ENCODE peak calls at places on chromosomes 12 and 14, in ten cellular contexts. V, A, N, U, W, Z, Y, T, Q and J are unnamed samples.

GRCh38 chr12:32139064-32139421 is 32.4 kb downstream of the BICD1 start:
- DNase-seq in T (no peak), V (peak), A (peak), N (peak), Y (no peak), Q (no peak), Z (peak), W (no peak), U (no peak), J (no peak)

GRCh38 chr14:97723834-97724770 is 926.9 kb downstream of the VRK1 start:
- DNase-seq in V (peak), U (no peak), W (no peak), N (no peak), Y (no peak), Z (no peak), A (peak), Q (peak), T (no peak), J (no peak)

GRCh38 chr14:27184371-27184901 is 586.6 kb upstream of the NOVA1 start:
- DNase-seq in A (peak), Z (no peak), W (no peak), V (no peak), T (no peak), Q (peak), N (no peak), Y (no peak), U (peak), J (peak)

GRCh38 chr12:63206908-63207307 is 55.9 kb upstream of the AVPR1A start:
- DNase-seq in Z (no peak), T (no peak), N (no peak), V (no peak), Y (no peak), U (peak), A (peak), Q (peak), W (no peak), J (no peak)

GRCh38 chr12:26268841-26269553 is 73.6 kb downstream of the SSPN start:
- DNase-seq in A (no peak), T (peak), W (no peak), Y (no peak), N (peak), Q (no peak), U (peak), Z (no peak), V (no peak), J (no peak)

GRCh38 chr14:58565834-58566233 is 71.9 kb upstream of the DACT1 start:
- DNase-seq in U (no peak), Q (no peak), N (no peak), Z (no peak), W (no peak), Y (no peak), T (no peak), A (no peak), V (no peak), J (no peak)

GRCh38 chr12:18737819-18738218 is at the start of the genes CAPZA3 and PLCZ1:
- DNase-seq in T (no peak), U (no peak), V (no peak), N (no peak), Q (no peak), A (no peak), W (no peak), Y (no peak), Z (no peak), J (no peak)

GRCh38 chr12:26271889-26272492 is 76.6 kb downstream of the SSPN start:
- DNase-seq in A (peak), V (no peak), T (peak), Y (peak), Q (peak), Z (peak), N (peak), W (no peak), U (no peak), J (no peak)

GRCh38 chr12:132831771-132832170 is 3.1 kb upstream of the GOLGA3 start:
- DNase-seq in N (no peak), A (no peak), Q (no peak), Z (no peak), T (no peak), Y (no peak), U (no peak), W (no peak), V (no peak), J (no peak)

GRCh38 chr14:52741865-52742264 is 11.9 kb downstream of the STYX start:
- DNase-seq in Z (no peak), T (no peak), Y (no peak), U (no peak), Q (no peak), A (no peak), W (no peak), V (no peak), N (no peak), J (no peak)

GRCh38 chr14:39491134-39491541 is 58.9 kb upstream of the FBXO33 start:
- DNase-seq in V (no peak), W (peak), T (no peak), A (peak), N (no peak), U (peak), Q (peak), Y (no peak), Z (no peak), J (peak)

GRCh38 chr12:124599074-124599999 is 31.9 kb upstream of the NCOR2 start:
- DNase-seq in T (peak), W (no peak), Q (peak), A (peak), Z (no peak), U (no peak), Y (no peak), N (no peak), V (peak), J (no peak)